ENCODE peak calls at places on chromosome 17, in five cellular contexts. One of them, this sample, is unnamed. For H3K4me1, the result is how much of the 10 kb centered on the place peaks cover.

GRCh38 chr17:56978441-56979090 is 635 bp downstream of the SCPEP1 start:
- DNase-seq in heart right ventricle: no peak
- DNase-seq in fibroblast of lung: no peak
- DNase-seq in A549: no peak
- DNase-seq in tibial artery: no peak
- DNase-seq in this sample: no peak

GRCh38 chr17:28777178-28777577 is 33.4 kb downstream of the TRAF4 start:
- DNase-seq in A549: no peak
- DNase-seq in heart right ventricle: no peak
- DNase-seq in tibial artery: no peak
- DNase-seq in fibroblast of lung: no peak
- DNase-seq in this sample: no peak

GRCh38 chr17:8004899-8005298 is 2.5 kb downstream of the GUCY2D start:
- DNase-seq in heart right ventricle: no peak
- DNase-seq in tibial artery: no peak
- DNase-seq in fibroblast of lung: peak
- DNase-seq in A549: no peak
- DNase-seq in this sample: no peak

GRCh38 chr17:79242873-79243602 is 168.4 kb downstream of the ENGASE start:
- DNase-seq in fibroblast of lung: no peak
- DNase-seq in tibial artery: no peak
- DNase-seq in heart right ventricle: no peak
- DNase-seq in A549: no peak
- DNase-seq in this sample: no peak

GRCh38 chr17:50920891-50921595 is 54.9 kb upstream of the TOB1 start:
- DNase-seq in fibroblast of lung: no peak
- DNase-seq in tibial artery: no peak
- DNase-seq in A549: no peak
- DNase-seq in heart right ventricle: no peak
- DNase-seq in this sample: no peak

GRCh38 chr17:3557768-3558583 is at the start of gene TRPV3:
- DNase-seq in A549: no peak
- DNase-seq in heart right ventricle: no peak
- DNase-seq in fibroblast of lung: peak
- DNase-seq in tibial artery: no peak
- DNase-seq in this sample: peak

GRCh38 chr17:6259899-6260298 is 175.0 kb downstream of the AIPL1 start:
- DNase-seq in heart right ventricle: no peak
- DNase-seq in A549: no peak
- DNase-seq in tibial artery: no peak
- DNase-seq in fibroblast of lung: no peak
- DNase-seq in this sample: no peak

GRCh38 chr17:38885044-38885727 is 15.3 kb downstream of the LASP1 start:
- DNase-seq in tibial artery: no peak
- DNase-seq in fibroblast of lung: no peak
- DNase-seq in heart right ventricle: no peak
- DNase-seq in A549: no peak
- DNase-seq in this sample: no peak

GRCh38 chr17:51725185-51725584 is 433.3 kb downstream of the CA10 start:
- DNase-seq in heart right ventricle: no peak
- DNase-seq in A549: no peak
- DNase-seq in fibroblast of lung: no peak
- DNase-seq in tibial artery: no peak
- DNase-seq in this sample: no peak

GRCh38 chr17:10737168-10737622 is 7.4 kb upstream of the TMEM220 start:
- DNase-seq in fibroblast of lung: peak
- DNase-seq in A549: peak
- DNase-seq in heart right ventricle: peak
- DNase-seq in tibial artery: no peak
- DNase-seq in this sample: peak

DNA sequence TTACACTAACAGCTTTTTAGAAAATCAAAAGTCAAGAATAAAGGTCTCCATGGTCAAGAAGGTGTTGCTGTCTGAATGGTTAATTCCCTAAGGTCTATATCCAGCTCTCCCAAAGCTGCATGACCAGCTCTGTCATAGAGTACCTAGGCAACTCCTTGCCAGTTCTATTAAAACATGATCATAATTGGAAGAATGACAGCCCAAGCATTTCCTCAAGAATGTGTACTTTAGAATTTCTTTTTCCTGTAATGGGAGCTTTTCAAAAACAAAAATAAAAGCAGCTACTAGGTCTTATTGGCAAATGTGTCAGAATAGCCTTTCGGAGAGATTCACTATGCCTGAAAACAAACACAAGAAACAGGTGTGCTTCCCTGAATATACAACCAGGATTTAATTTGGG is 7.9 kb downstream of the SPOP start:
- DNase-seq in heart right ventricle: no peak
- DNase-seq in tibial artery: no peak
- DNase-seq in A549: no peak
- DNase-seq in fibroblast of lung: no peak
- DNase-seq in this sample: no peak
- H3K4me1 ChIP-seq in heart right ventricle: half or more
- H3K4me1 ChIP-seq in tibial artery: under half
- H3K4me1 ChIP-seq in A549: under half
- H3K4me1 ChIP-seq in fibroblast of lung: under half
- H3K4me1 ChIP-seq in this sample: half or more

GRCh38 chr17:30961213-30962188 is 9.3 kb upstream of the RNF135 start:
- DNase-seq in A549: peak
- DNase-seq in fibroblast of lung: peak
- DNase-seq in tibial artery: peak
- DNase-seq in heart right ventricle: no peak
- DNase-seq in this sample: no peak
- H3K4me1 ChIP-seq in A549: under half
- H3K4me1 ChIP-seq in fibroblast of lung: under half
- H3K4me1 ChIP-seq in tibial artery: under half
- H3K4me1 ChIP-seq in heart right ventricle: under half
- H3K4me1 ChIP-seq in this sample: half or more

GRCh38 chr17:75343007-75343406 is 53.8 kb upstream of the SLC25A19 start:
- DNase-seq in A549: no peak
- DNase-seq in tibial artery: no peak
- DNase-seq in heart right ventricle: no peak
- DNase-seq in fibroblast of lung: no peak
- DNase-seq in this sample: no peak
- H3K4me1 ChIP-seq in A549: under half
- H3K4me1 ChIP-seq in tibial artery: under half
- H3K4me1 ChIP-seq in heart right ventricle: half or more
- H3K4me1 ChIP-seq in fibroblast of lung: under half
- H3K4me1 ChIP-seq in this sample: under half

DNA sequence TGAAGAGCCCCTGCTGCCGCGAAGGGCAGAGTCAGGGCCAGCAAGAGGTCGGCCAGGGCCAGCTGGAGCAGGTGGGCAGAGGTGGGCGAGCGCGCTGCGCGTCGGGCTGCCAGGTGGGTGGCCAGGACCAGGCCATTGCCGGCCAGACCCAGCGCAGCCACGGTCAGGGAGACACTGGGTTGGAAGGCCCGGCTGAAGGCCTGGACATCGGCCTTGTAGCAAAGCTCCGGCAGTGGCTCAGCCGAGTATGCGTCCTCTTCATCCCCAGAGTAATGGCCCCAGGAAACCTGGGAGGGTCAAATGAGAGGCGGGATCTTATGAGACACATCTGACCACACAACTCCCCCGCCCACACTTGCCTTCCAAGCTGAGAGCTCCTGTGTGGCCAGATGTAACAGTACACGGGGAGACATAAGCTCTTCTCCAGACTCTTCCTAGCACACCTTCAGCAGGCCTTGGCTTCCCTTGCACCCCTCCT is 1.3 kb downstream of the CCR10 start:
- DNase-seq in fibroblast of lung: peak
- DNase-seq in tibial artery: peak
- DNase-seq in heart right ventricle: no peak
- DNase-seq in A549: peak
- DNase-seq in this sample: no peak
- H3K4me1 ChIP-seq in fibroblast of lung: under half
- H3K4me1 ChIP-seq in tibial artery: under half
- H3K4me1 ChIP-seq in heart right ventricle: half or more
- H3K4me1 ChIP-seq in A549: under half
- H3K4me1 ChIP-seq in this sample: half or more

This sample was measured in left lung.